ENCODE peak calls at places on chromosomes 13 and 19, in four cellular contexts. F, G, T and J are unnamed samples.

GRCh38 chr19:4738734-4739133 is 15.1 kb upstream of the DPP9 start:
- DNase-seq in G (no peak), T (no peak), F (no peak), J (no peak)

GRCh38 chr19:17867087-17867486 is 4.7 kb upstream of the SLC5A5 start:
- DNase-seq in F (peak; percentile 33), T (no peak), G (no peak), J (no peak)

GRCh38 chr13:39253774-39254173 is 215.5 kb downstream of the NHLRC3 start:
- DNase-seq in G (no peak), T (no peak), F (no peak), J (no peak)

GRCh38 chr19:49073514-49074378 is 1.2 kb upstream of the KCNA7 start:
- DNase-seq in T (no peak), G (no peak), F (no peak), J (no peak)

GRCh38 chr19:48634424-48635262 is 2.5 kb downstream of the DBP start:
- DNase-seq in T (peak; percentile 81), G (peak; percentile 84), F (peak; percentile 98), J (peak; percentile 97)

GRCh38 chr13:36752673-36753072 is 66.3 kb upstream of the RFXAP start:
- DNase-seq in T (no peak), F (no peak), G (no peak), J (no peak)

GRCh38 chr19:38656171-38656981 is 8.9 kb downstream of the ACTN4 start:
- DNase-seq in G (no peak), T (peak; percentile 51), F (no peak), J (peak; percentile 42)

GRCh38 chr13:114248011-114248410 is 13.3 kb downstream of the CDC16 start:
- DNase-seq in T (no peak), F (no peak), G (no peak), J (no peak)

GRCh38 chr13:36082396-36082795 is 48.8 kb downstream of the DCLK1 start:
- DNase-seq in F (no peak), T (no peak), G (no peak), J (no peak)

GRCh38 chr19:45577111-45577905 is 7.3 kb downstream of the OPA3 start:
- DNase-seq in T (no peak), F (peak; percentile 69), G (no peak), J (no peak)

GRCh38 chr19:28847468-28847867 is 365.5 kb downstream of the UQCRFS1 start:
- DNase-seq in F (no peak), T (no peak), G (no peak), J (no peak)

GRCh38 chr13:112716841-112717520 is 27.1 kb downstream of the ATP11A start:
- DNase-seq in G (no peak), F (no peak), T (no peak), J (no peak)

GRCh38 chr13:94309997-94310842 is 169.3 kb downstream of the DCT start:
- DNase-seq in G (no peak), T (no peak), F (no peak), J (no peak)

GRCh38 chr19:27776020-27776419 is 1436.9 kb downstream of the UQCRFS1 start:
- DNase-seq in F (no peak), T (no peak), G (no peak), J (no peak)

GRCh38 chr13:44271031-44271433 is 102.6 kb upstream of the SERP2 start:
- DNase-seq in F (no peak), T (no peak), G (no peak), J (no peak)

GRCh38 chr13:31515427-31515826 is 223.9 kb upstream of the RXFP2 start:
- DNase-seq in T (no peak), G (no peak), F (no peak), J (no peak)

GRCh38 chr19:55683449-55684261 is 8.6 kb downstream of the EPN1 start:
- DNase-seq in T (no peak), F (peak; percentile 86), G (no peak), J (no peak)

GRCh38 chr13:30725331-30726085 is 9.8 kb upstream of the ALOX5AP start:
- DNase-seq in F (no peak), G (no peak), T (no peak), J (no peak)

GRCh38 chr19:49338691-49339363 is 3.6 kb downstream of the CD37 start:
- DNase-seq in F (peak; percentile 96), T (no peak), G (no peak), J (no peak)

GRCh38 chr19:42831221-42832019 is 48.1 kb downstream of the PSG1 start:
- DNase-seq in T (no peak), G (no peak), F (no peak), J (no peak)

GRCh38 chr13:88896466-88896865 is 1225.3 kb downstream of the SLITRK5 start:
- DNase-seq in F (no peak), G (no peak), T (no peak), J (no peak)

GRCh38 chr13:99353836-99354235 is 46.6 kb upstream of the GPR183 start:
- DNase-seq in T (no peak), G (no peak), F (no peak), J (no peak)

GRCh38 chr13:98216135-98216565 is 39.1 kb upstream of the RNF113B start:
- DNase-seq in F (peak; percentile 31), G (no peak), T (no peak), J (no peak)

GRCh38 chr19:5393088-5393487 is 52.5 kb upstream of the PTPRS start:
- DNase-seq in T (no peak), F (no peak), G (no peak), J (no peak)

GRCh38 chr19:49555600-49556411 is 24.6 kb downstream of the NOSIP start:
- DNase-seq in F (peak; percentile 91), G (peak; percentile 66), T (peak; percentile 65), J (peak; percentile 44)

GRCh38 chr19:47505506-47505905 is 9.4 kb downstream of the NAPA start:
- DNase-seq in T (no peak), F (no peak), G (no peak), J (no peak)

DNA sequence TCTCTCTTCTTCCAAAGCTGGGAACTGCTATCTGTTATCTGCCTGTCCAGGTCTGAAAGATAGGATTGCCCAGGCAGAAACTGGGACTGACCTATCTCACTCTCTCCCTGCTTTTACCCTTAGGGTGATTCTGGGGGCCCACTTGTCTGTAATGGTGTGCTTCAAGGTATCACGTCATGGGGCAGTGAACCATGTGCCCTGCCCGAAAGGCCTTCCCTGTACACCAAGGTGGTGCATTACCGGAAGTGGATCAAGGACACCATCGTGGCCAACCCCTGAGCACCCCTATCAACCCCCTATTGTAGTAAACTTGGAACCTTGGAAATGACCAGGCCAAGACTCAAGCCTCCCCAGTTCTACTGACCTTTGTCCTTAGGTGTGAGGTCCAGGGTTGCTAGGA is 5.1 kb downstream of the KLK3 start:
- DNase-seq in T (no peak), G (no peak), F (no peak), J (no peak)
- H3K4me3 ChIP-seq in T (no peak overlapping the region), G (no peak overlapping the region), F (no peak overlapping the region), J (no peak overlapping the region)

DNA sequence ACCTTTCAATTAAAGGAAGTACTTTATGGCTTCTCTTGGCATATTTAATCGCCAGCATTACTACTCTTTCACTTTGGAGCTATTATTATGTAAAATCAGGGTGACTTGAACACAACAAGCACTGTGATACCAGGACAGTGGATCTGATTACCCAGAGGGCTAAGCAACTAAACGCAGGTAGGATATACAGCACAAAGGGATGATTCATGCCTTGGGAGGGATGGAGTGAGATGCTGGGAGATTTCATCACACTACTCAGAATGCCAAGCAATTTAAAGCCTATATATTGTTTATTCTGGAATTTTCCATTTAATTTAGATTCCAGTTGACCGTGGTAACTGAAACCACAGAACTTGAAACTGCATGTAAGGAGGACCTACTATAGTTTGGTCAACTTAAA is 254.0 kb downstream of the GPC5 start:
- DNase-seq in F (no peak), T (no peak), G (no peak), J (no peak)
- H3K36me3 ChIP-seq in F (no peaks in the 10 kb centered on the region), T (no peaks in the 10 kb centered on the region), G (no peaks in the 10 kb centered on the region), J (no peaks in the 10 kb centered on the region)

GRCh38 chr19:23420824-23421223 is 25.6 kb upstream of the ZNF91 start:
- DNase-seq in F (no peak), T (no peak), G (no peak), J (no peak)

GRCh38 chr19:23410155-23410554 is 14.9 kb upstream of the ZNF91 start:
- DNase-seq in G (no peak), F (no peak), T (no peak), J (no peak)

GRCh38 chr19:23415561-23416191 is 20.4 kb upstream of the ZNF91 start:
- DNase-seq in T (no peak), F (peak; percentile 88), G (no peak), J (no peak)

GRCh38 chr19:23409392-23410048 is 14.2 kb upstream of the ZNF91 start:
- DNase-seq in F (peak; percentile 57), G (no peak), T (no peak), J (no peak)

GRCh38 chr19:23415034-23415433 is 19.8 kb upstream of the ZNF91 start:
- DNase-seq in G (no peak), F (peak; percentile 56), T (no peak), J (no peak)
- H3K9me3 ChIP-seq in G (no peaks in the 10 kb centered on the region), F (no peaks in the 10 kb centered on the region), T (no peaks in the 10 kb centered on the region), J (no peaks in the 10 kb centered on the region)

DNA sequence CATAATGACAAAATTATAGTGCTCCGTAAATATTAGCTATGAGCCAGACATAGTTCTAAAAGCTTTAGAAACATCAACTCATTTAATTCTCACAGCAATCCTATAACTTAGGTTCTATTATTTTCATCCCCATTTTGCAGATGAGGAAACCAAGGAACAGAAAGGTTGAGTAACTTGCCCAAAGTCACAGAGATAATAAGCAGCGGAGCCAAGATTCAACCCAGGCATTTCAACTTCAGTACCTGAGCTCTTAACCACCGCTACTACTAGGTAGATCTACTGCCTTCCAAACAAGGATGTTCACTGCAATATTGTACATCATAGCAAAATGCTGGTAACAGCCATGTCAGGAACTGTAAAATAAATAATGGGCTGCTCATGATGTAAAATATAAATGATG is 39.9 kb downstream of the ELF1 start:
- DNase-seq in G (no peak), T (no peak), F (no peak), J (no peak)
- H3K4me3 ChIP-seq in G (peak overlapping the region; percentile 81), T (peak overlapping the region; percentile 66), F (no peak overlapping the region), J (peak overlapping the region; percentile 100)

GRCh38 chr13:110661256-110661655 is 44.7 kb downstream of the CARS2 start:
- DNase-seq in T (no peak), G (no peak), F (no peak), J (no peak)
- H3K36me3 ChIP-seq in T (peaks cover 43% of the 10 kb centered on the region), G (peaks cover 22% of the 10 kb centered on the region), F (peaks cover 3% of the 10 kb centered on the region), J (peaks cover 49% of the 10 kb centered on the region)

DNA sequence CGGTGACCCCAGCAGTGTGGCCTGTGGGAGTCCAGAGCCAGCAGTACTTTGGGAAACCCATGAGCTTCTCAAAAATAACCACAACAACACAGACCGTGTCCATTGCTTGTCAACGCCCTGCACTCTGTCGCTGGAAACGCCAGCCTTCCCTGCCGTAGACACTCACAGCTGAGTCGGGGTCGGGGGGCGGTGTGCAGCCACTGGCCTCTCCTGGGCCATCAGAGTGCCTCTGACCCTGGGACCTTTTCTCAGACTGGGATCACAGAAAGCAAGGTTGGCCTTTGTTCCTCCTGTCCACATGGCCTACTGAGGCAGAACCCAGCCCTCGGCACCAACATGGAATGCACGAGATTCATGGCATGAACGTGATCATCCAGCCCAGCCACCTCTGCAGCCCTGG is 95.7 kb downstream of the TUBA3C start:
- DNase-seq in G (no peak), F (no peak), T (no peak), J (no peak)
- H3K9me3 ChIP-seq in G (no peaks in the 10 kb centered on the region), F (peaks cover 81% of the 10 kb centered on the region), T (no peaks in the 10 kb centered on the region), J (no peaks in the 10 kb centered on the region)

GRCh38 chr13:74575729-74576125 is 441.5 kb upstream of the KLF12 start:
- DNase-seq in G (peak; percentile 4), T (peak; percentile 1), F (peak; percentile 42), J (no peak)
- H3K4me3 ChIP-seq in G (peak overlapping the region; percentile 9), T (peak overlapping the region; percentile 36), F (no peak overlapping the region), J (peak overlapping the region; percentile 48)